ENCODE peak calls at places on chromosomes 4 and X, in six cellular contexts. S is GM23248, J is A549, O is ovary, C is heart right ventricle, A is tibial nerve. W is an unnamed sample.

GRCh38 chr4:73341454-73341853 is 62.6 kb upstream of the ALB start:
- DNase-seq in J (peak; percentile 15), O (peak; percentile 16), A (no peak), S (peak; percentile 69), C (no peak), W (peak; percentile 71)

GRCh38 chrX:17859609-17860178 is 1.4 kb downstream of the RAI2 start:
- DNase-seq in A (no peak), C (no peak), J (no peak), O (no peak), S (no peak), W (no peak)

GRCh38 chr4:52750819-52751348 is 341 bp downstream of the ERVMER34-1 start:
- DNase-seq in C (peak; percentile 23), O (no peak), A (no peak), S (peak; percentile 44), J (peak; percentile 7), W (no peak)

GRCh38 chr4:70747874-70748273 is 26.1 kb downstream of the RUFY3 start:
- DNase-seq in A (no peak), C (no peak), O (no peak), S (peak; percentile 22), J (no peak), W (no peak)

GRCh38 chrX:49053223-49054072 is 5.4 kb upstream of the CCDC120 start:
- DNase-seq in O (peak; percentile 72), A (no peak), C (peak; percentile 64), S (peak; percentile 63), J (peak; percentile 77), W (no peak)

GRCh38 chrX:80810365-80810978 is 795 bp upstream of the BRWD3 start:
- DNase-seq in S (no peak), C (no peak), A (no peak), J (peak; percentile 2), O (no peak), W (no peak)

GRCh38 chrX:27796640-27797257 is 11.0 kb upstream of the MAGEB10 start:
- DNase-seq in O (no peak), C (no peak), S (no peak), J (no peak), A (no peak), W (no peak)

GRCh38 chr4:159360549-159360948 is 257.7 kb downstream of the RAPGEF2 start:
- DNase-seq in S (peak; percentile 95), C (no peak), J (no peak), O (no peak), A (no peak), W (no peak)

GRCh38 chr4:80526697-80527096 is 191.2 kb downstream of the CFAP299 start:
- DNase-seq in O (no peak), S (no peak), J (no peak), C (no peak), A (no peak), W (no peak)

GRCh38 chr4:106104276-106104675 is 209.0 kb downstream of the NPNT start:
- DNase-seq in J (no peak), S (no peak), O (no peak), C (no peak), A (no peak), W (no peak)

GRCh38 chrX:71935542-71935941 is 24.9 kb downstream of the NHSL2 start:
- DNase-seq in S (no peak), J (no peak), A (peak; percentile 50), O (peak; percentile 15), C (no peak), W (no peak)

GRCh38 chr4:184357783-184358182 is 116.6 kb downstream of the IRF2 start:
- DNase-seq in S (no peak), C (no peak), A (no peak), J (no peak), O (no peak), W (no peak)

GRCh38 chr4:40842318-40842717 is 92.6 kb downstream of the NSUN7 start:
- DNase-seq in A (no peak), C (no peak), J (no peak), S (no peak), O (peak; percentile 50), W (no peak)

GRCh38 chrX:105451426-105451825 is 230.9 kb upstream of the TEX13A start:
- DNase-seq in A (no peak), C (no peak), J (no peak), S (no peak), O (no peak), W (no peak)

GRCh38 chr4:152360045-152360410 is 175.9 kb downstream of the FBXW7 start:
- DNase-seq in J (no peak), S (peak; percentile 72), C (no peak), A (no peak), O (no peak), W (no peak)

GRCh38 chr4:52646096-52646495 is 13.0 kb downstream of the USP46 start:
- DNase-seq in J (no peak), A (no peak), S (no peak), C (no peak), O (no peak), W (no peak)

GRCh38 chr4:19298998-19299397 is 952.7 kb upstream of the SLIT2 start:
- DNase-seq in J (no peak), A (no peak), O (no peak), S (peak; percentile 21), C (no peak), W (no peak)

GRCh38 chr4:48031802-48032525 is 15.4 kb downstream of the NIPAL1 start:
- DNase-seq in O (no peak), S (peak; percentile 10), J (no peak), A (no peak), C (no peak), W (no peak)

GRCh38 chrX:110914281-110914680 is 118.7 kb upstream of the CHRDL1 start:
- DNase-seq in O (no peak), S (no peak), C (no peak), A (no peak), J (no peak), W (no peak)

GRCh38 chr4:123659759-123660158 is 263.2 kb downstream of the SPRY1 start:
- DNase-seq in O (no peak), J (no peak), S (no peak), A (no peak), C (no peak), W (no peak)

GRCh38 chr4:147736458-147736857 is 4.6 kb downstream of the ARHGAP10 start:
- DNase-seq in S (peak; percentile 84), A (no peak), O (no peak), J (peak; percentile 15), C (no peak), W (no peak)

GRCh38 chrX:38426785-38427184 is 74.4 kb downstream of the OTC start:
- DNase-seq in S (peak; percentile 5), C (no peak), O (no peak), A (no peak), J (no peak), W (no peak)

GRCh38 chr4:147799986-147800555 is 68.2 kb downstream of the ARHGAP10 start:
- DNase-seq in A (no peak), C (no peak), J (no peak), S (no peak), O (no peak), W (no peak)

GRCh38 chr4:115234405-115235093 is 121.1 kb upstream of the NDST4 start:
- DNase-seq in A (peak; percentile 9), O (no peak), J (no peak), S (peak; percentile 22), C (no peak), W (no peak)

GRCh38 chrX:46715521-46715920 is 43.4 kb downstream of the SLC9A7 start:
- DNase-seq in S (peak; percentile 16), C (no peak), J (no peak), O (no peak), A (no peak), W (no peak)

GRCh38 chrX:96551320-96551872 is 133.2 kb upstream of the DIAPH2 start:
- DNase-seq in A (no peak), J (no peak), O (no peak), C (no peak), S (no peak), W (no peak)

GRCh38 chrX:50920132-50920531 is 9.6 kb downstream of the BMP15 start:
- DNase-seq in C (no peak), O (no peak), A (no peak), S (peak; percentile 20), J (no peak), W (no peak)
- H3K27ac ChIP-seq in C (no peak overlapping the region), O (no peak overlapping the region), A (no peak overlapping the region), S (no peak overlapping the region), J (no peak overlapping the region), W (no peak overlapping the region)

DNA sequence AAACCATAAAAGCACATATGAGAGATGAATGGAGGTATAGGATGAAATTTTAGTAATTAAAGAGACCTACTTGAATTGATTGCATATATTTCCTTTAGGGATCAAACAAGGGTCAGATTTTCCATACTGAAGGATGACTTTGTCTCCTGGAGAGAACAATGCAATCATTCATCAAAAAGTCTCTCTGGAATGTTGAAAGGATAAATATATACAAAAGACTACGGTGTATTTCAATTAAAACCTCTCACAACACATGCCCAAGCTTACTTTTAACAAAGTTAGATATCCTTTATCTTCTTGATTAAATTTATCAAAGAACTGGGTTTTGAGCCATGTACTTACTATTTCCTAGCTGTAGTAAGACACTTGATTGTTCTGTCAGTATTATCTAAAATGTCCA is 36.8 kb upstream of the ADH7 start:
- DNase-seq in O (no peak), J (no peak), A (no peak), C (no peak), S (no peak), W (no peak)
- H3K4me3 ChIP-seq in O (no peak overlapping the region), J (no peak overlapping the region), A (no peak overlapping the region), C (no peak overlapping the region), S (no peak overlapping the region), W (no peak overlapping the region)

GRCh38 chr4:101221294-101221693 is 126.0 kb downstream of the PPP3CA start:
- DNase-seq in A (no peak), J (no peak), O (no peak), C (no peak), S (no peak), W (no peak)

GRCh38 chr4:101224358-101225218 is 122.7 kb downstream of the PPP3CA start:
- DNase-seq in A (no peak), C (no peak), S (no peak), J (no peak), O (no peak), W (no peak)

GRCh38 chr4:101218346-101218745 is 129.0 kb downstream of the PPP3CA start:
- DNase-seq in S (peak; percentile 50), C (no peak), A (no peak), O (no peak), J (no peak), W (no peak)

GRCh38 chr4:101218894-101219293 is 128.4 kb downstream of the PPP3CA start:
- DNase-seq in J (no peak), A (no peak), S (no peak), O (no peak), C (no peak), W (no peak)

DNA sequence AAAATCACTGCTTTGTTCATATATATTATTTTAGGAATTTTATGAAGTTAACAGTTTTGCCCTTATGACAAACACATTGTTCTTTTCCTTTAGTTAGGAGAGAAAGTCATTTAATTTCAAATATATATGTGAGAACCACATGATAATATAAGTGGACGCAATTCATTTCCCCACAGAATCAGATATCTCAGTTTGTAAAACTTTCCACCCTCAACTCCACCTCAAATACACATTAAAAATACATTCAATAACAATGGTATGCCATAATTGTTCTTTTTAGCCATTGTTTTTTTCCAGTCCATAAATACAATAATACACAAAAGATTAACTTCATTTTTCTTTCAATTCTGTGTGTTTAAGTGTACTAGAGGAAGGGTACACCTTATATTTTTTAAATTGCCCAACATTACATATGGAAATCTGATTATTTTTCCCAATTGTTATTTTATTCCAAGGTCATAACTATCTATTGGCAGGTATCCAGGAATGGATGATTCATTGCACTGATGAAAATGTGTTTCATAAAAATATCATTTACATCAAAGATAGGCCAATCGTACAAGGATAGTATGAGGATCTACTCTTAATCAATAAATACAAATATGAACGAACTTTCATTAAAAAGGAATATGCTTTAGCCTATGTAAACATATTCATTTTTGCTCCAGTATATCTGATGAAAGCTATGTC is 125.0 kb downstream of the PPP3CA start:
- DNase-seq in S (no peak), O (no peak), C (no peak), J (no peak), A (no peak), W (no peak)
- H3K4me1 ChIP-seq in S (peaks cover 25% of the 10 kb centered on the region), O (peaks cover 3% of the 10 kb centered on the region), C (peaks cover 51% of the 10 kb centered on the region), J (peaks cover 74% of the 10 kb centered on the region), A (peaks cover 13% of the 10 kb centered on the region), W (no peaks in the 10 kb centered on the region)

GRCh38 chrX:101377542-101377941 is 8.4 kb downstream of the BTK start:
- DNase-seq in S (no peak), A (no peak), J (no peak), O (no peak), C (no peak), W (no peak)
- H3K27ac ChIP-seq in S (no peak overlapping the region), A (no peak overlapping the region), J (no peak overlapping the region), O (no peak overlapping the region), C (no peak overlapping the region), W (no peak overlapping the region)

W was measured in iPS DF 6.9.